ENCODE peak calls at places on chromosomes 16 and 17, in eight cellular contexts. One of them, this sample, is unnamed.
A peak's percentile ranks its signal among the peaks of the same experiment; 100 is the strongest.

GRCh38 chr17:1727876-1728630 is 3.5 kb downstream of the WDR81 start:
- DNase-seq in ovary: peak; percentile 11
- DNase-seq in DND-41: no peak
- DNase-seq in GM12878: no peak
- DNase-seq in prostate gland: no peak
- DNase-seq in right lobe of liver: no peak
- DNase-seq in tibial artery: no peak
- DNase-seq in ascending aorta: no peak
- DNase-seq in this sample: no peak

GRCh38 chr16:51535591-51535990 is 384.5 kb upstream of the SALL1 start:
- DNase-seq in GM12878: no peak
- DNase-seq in ovary: no peak
- DNase-seq in DND-41: no peak
- DNase-seq in right lobe of liver: no peak
- DNase-seq in prostate gland: no peak
- DNase-seq in tibial artery: no peak
- DNase-seq in ascending aorta: no peak
- DNase-seq in this sample: no peak

GRCh38 chr17:63429766-63430165 is 16.3 kb downstream of the CYB561 start:
- DNase-seq in ascending aorta: no peak
- DNase-seq in ovary: no peak
- DNase-seq in GM12878: no peak
- DNase-seq in prostate gland: no peak
- DNase-seq in DND-41: no peak
- DNase-seq in right lobe of liver: no peak
- DNase-seq in tibial artery: peak; percentile 27
- DNase-seq in this sample: no peak

GRCh38 chr17:32558328-32558955 is 71.6 kb downstream of the CDK5R1 start:
- DNase-seq in prostate gland: no peak
- DNase-seq in ascending aorta: no peak
- DNase-seq in DND-41: no peak
- DNase-seq in GM12878: peak; percentile 51
- DNase-seq in ovary: no peak
- DNase-seq in right lobe of liver: no peak
- DNase-seq in tibial artery: no peak
- DNase-seq in this sample: no peak

GRCh38 chr17:35930211-35931065 is at the start of gene RDM1:
- DNase-seq in prostate gland: peak; percentile 7
- DNase-seq in ascending aorta: no peak
- DNase-seq in DND-41: peak; percentile 78
- DNase-seq in ovary: no peak
- DNase-seq in tibial artery: peak; percentile 72
- DNase-seq in GM12878: peak; percentile 53
- DNase-seq in right lobe of liver: peak; percentile 73
- DNase-seq in this sample: no peak

GRCh38 chr17:28937044-28937729 is 14.1 kb downstream of the PHF12 start:
- DNase-seq in ascending aorta: no peak
- DNase-seq in GM12878: no peak
- DNase-seq in right lobe of liver: no peak
- DNase-seq in DND-41: no peak
- DNase-seq in ovary: no peak
- DNase-seq in prostate gland: peak; percentile 84
- DNase-seq in tibial artery: no peak
- DNase-seq in this sample: no peak

GRCh38 chr17:79942591-79943353 is 92.9 kb downstream of the TBC1D16 start:
- DNase-seq in ascending aorta: peak; percentile 5
- DNase-seq in DND-41: no peak
- DNase-seq in GM12878: no peak
- DNase-seq in ovary: peak; percentile 76
- DNase-seq in prostate gland: no peak
- DNase-seq in tibial artery: peak; percentile 62
- DNase-seq in right lobe of liver: peak; percentile 50
- DNase-seq in this sample: no peak

GRCh38 chr16:16185095-16185494 is 38.2 kb downstream of the ABCC6 start:
- DNase-seq in ovary: no peak
- DNase-seq in right lobe of liver: no peak
- DNase-seq in ascending aorta: no peak
- DNase-seq in GM12878: no peak
- DNase-seq in prostate gland: no peak
- DNase-seq in DND-41: no peak
- DNase-seq in tibial artery: no peak
- DNase-seq in this sample: no peak

GRCh38 chr17:79005063-79005861 is 4.3 kb downstream of the CANT1 start:
- DNase-seq in GM12878: no peak
- DNase-seq in right lobe of liver: peak; percentile 45
- DNase-seq in prostate gland: peak; percentile 90
- DNase-seq in tibial artery: peak; percentile 53
- DNase-seq in DND-41: peak; percentile 46
- DNase-seq in ascending aorta: no peak
- DNase-seq in ovary: peak; percentile 6
- DNase-seq in this sample: no peak

GRCh38 chr16:85902366-85903155 is 3.6 kb downstream of the IRF8 start:
- DNase-seq in ovary: no peak
- DNase-seq in tibial artery: no peak
- DNase-seq in DND-41: peak; percentile 35
- DNase-seq in GM12878: peak; percentile 92
- DNase-seq in prostate gland: no peak
- DNase-seq in right lobe of liver: no peak
- DNase-seq in ascending aorta: no peak
- DNase-seq in this sample: no peak

GRCh38 chr17:7632492-7632894 is 2.6 kb downstream of the SHBG start:
- DNase-seq in ovary: no peak
- DNase-seq in tibial artery: no peak
- DNase-seq in ascending aorta: no peak
- DNase-seq in prostate gland: no peak
- DNase-seq in GM12878: no peak
- DNase-seq in right lobe of liver: peak; percentile 56
- DNase-seq in DND-41: peak; percentile 36
- DNase-seq in this sample: no peak

GRCh38 chr16:89031715-89032659 is 55.0 kb upstream of the CBFA2T3 start:
- DNase-seq in tibial artery: no peak
- DNase-seq in ascending aorta: peak; percentile 23
- DNase-seq in GM12878: peak; percentile 71
- DNase-seq in right lobe of liver: peak; percentile 63
- DNase-seq in prostate gland: no peak
- DNase-seq in DND-41: peak; percentile 90
- DNase-seq in ovary: no peak
- DNase-seq in this sample: no peak

GRCh38 chr16:87487361-87487924 is 5.4 kb downstream of the ZCCHC14 start:
- DNase-seq in tibial artery: peak; percentile 72
- DNase-seq in DND-41: no peak
- DNase-seq in GM12878: no peak
- DNase-seq in ascending aorta: no peak
- DNase-seq in ovary: peak; percentile 29
- DNase-seq in right lobe of liver: peak; percentile 91
- DNase-seq in prostate gland: no peak
- DNase-seq in this sample: peak; percentile 84

GRCh38 chr16:79360267-79360666 is 240.3 kb downstream of the MAF start:
- DNase-seq in ovary: no peak
- DNase-seq in DND-41: no peak
- DNase-seq in prostate gland: no peak
- DNase-seq in tibial artery: no peak
- DNase-seq in GM12878: no peak
- DNase-seq in ascending aorta: no peak
- DNase-seq in right lobe of liver: no peak
- DNase-seq in this sample: no peak

GRCh38 chr17:29210879-29211278 is 30.7 kb upstream of the MYO18A start:
- DNase-seq in tibial artery: no peak
- DNase-seq in prostate gland: no peak
- DNase-seq in ascending aorta: no peak
- DNase-seq in DND-41: no peak
- DNase-seq in GM12878: no peak
- DNase-seq in ovary: no peak
- DNase-seq in right lobe of liver: no peak
- DNase-seq in this sample: no peak

GRCh38 chr17:60134396-60135159 is 15.2 kb upstream of the CA4 start:
- DNase-seq in prostate gland: no peak
- DNase-seq in GM12878: no peak
- DNase-seq in ascending aorta: no peak
- DNase-seq in DND-41: no peak
- DNase-seq in tibial artery: peak; percentile 55
- DNase-seq in right lobe of liver: peak; percentile 46
- DNase-seq in ovary: no peak
- DNase-seq in this sample: no peak

GRCh38 chr17:69722518-69722917 is 308.0 kb downstream of the MAP2K6 start:
- DNase-seq in GM12878: no peak
- DNase-seq in ovary: no peak
- DNase-seq in ascending aorta: no peak
- DNase-seq in tibial artery: no peak
- DNase-seq in prostate gland: no peak
- DNase-seq in DND-41: no peak
- DNase-seq in right lobe of liver: no peak
- DNase-seq in this sample: no peak

GRCh38 chr17:60229189-60229802 is 79.5 kb downstream of the CA4 start:
- DNase-seq in ascending aorta: no peak
- DNase-seq in prostate gland: no peak
- DNase-seq in DND-41: no peak
- DNase-seq in right lobe of liver: no peak
- DNase-seq in GM12878: no peak
- DNase-seq in tibial artery: no peak
- DNase-seq in ovary: no peak
- DNase-seq in this sample: no peak

GRCh38 chr17:30443721-30444120 is 33.5 kb upstream of the GOSR1 start:
- DNase-seq in ascending aorta: no peak
- DNase-seq in right lobe of liver: no peak
- DNase-seq in GM12878: no peak
- DNase-seq in ovary: no peak
- DNase-seq in tibial artery: no peak
- DNase-seq in prostate gland: no peak
- DNase-seq in DND-41: no peak
- DNase-seq in this sample: no peak

GRCh38 chr16:85211247-85211910 is 99.1 kb upstream of the CIBAR2 start:
- DNase-seq in prostate gland: no peak
- DNase-seq in ascending aorta: no peak
- DNase-seq in tibial artery: no peak
- DNase-seq in right lobe of liver: no peak
- DNase-seq in ovary: peak; percentile 25
- DNase-seq in GM12878: no peak
- DNase-seq in DND-41: no peak
- DNase-seq in this sample: no peak

GRCh38 chr16:59601452-59601851 is 867.3 kb upstream of the GOT2 start:
- DNase-seq in right lobe of liver: no peak
- DNase-seq in DND-41: no peak
- DNase-seq in prostate gland: no peak
- DNase-seq in ovary: no peak
- DNase-seq in tibial artery: no peak
- DNase-seq in ascending aorta: no peak
- DNase-seq in GM12878: no peak
- DNase-seq in this sample: no peak
- H3K9me3 ChIP-seq in right lobe of liver: no peaks in the 10 kb centered on the region
- H3K9me3 ChIP-seq in DND-41: no peaks in the 10 kb centered on the region
- H3K9me3 ChIP-seq in prostate gland: no peaks in the 10 kb centered on the region
- H3K9me3 ChIP-seq in ovary: no peaks in the 10 kb centered on the region
- H3K9me3 ChIP-seq in tibial artery: no peaks in the 10 kb centered on the region
- H3K9me3 ChIP-seq in ascending aorta: no peaks in the 10 kb centered on the region
- H3K9me3 ChIP-seq in GM12878: no peaks in the 10 kb centered on the region
- H3K9me3 ChIP-seq in this sample: no peaks in the 10 kb centered on the region

GRCh38 chr16:57566436-57566835 is 24.0 kb downstream of the ADGRG5 start:
- DNase-seq in tibial artery: no peak
- DNase-seq in DND-41: no peak
- DNase-seq in GM12878: no peak
- DNase-seq in ovary: no peak
- DNase-seq in right lobe of liver: no peak
- DNase-seq in ascending aorta: no peak
- DNase-seq in prostate gland: no peak
- DNase-seq in this sample: peak; percentile 34
- H3K4me1 ChIP-seq in tibial artery: no peaks in the 10 kb centered on the region
- H3K4me1 ChIP-seq in DND-41: no peaks in the 10 kb centered on the region
- H3K4me1 ChIP-seq in GM12878: no peaks in the 10 kb centered on the region
- H3K4me1 ChIP-seq in ovary: no peaks in the 10 kb centered on the region
- H3K4me1 ChIP-seq in right lobe of liver: no peaks in the 10 kb centered on the region
- H3K4me1 ChIP-seq in ascending aorta: no peaks in the 10 kb centered on the region
- H3K4me1 ChIP-seq in prostate gland: no peaks in the 10 kb centered on the region
- H3K4me1 ChIP-seq in this sample: no peaks in the 10 kb centered on the region

GRCh38 chr16:81679721-81680430 is 99.2 kb upstream of the PLCG2 start:
- DNase-seq in tibial artery: no peak
- DNase-seq in ovary: no peak
- DNase-seq in right lobe of liver: no peak
- DNase-seq in prostate gland: no peak
- DNase-seq in DND-41: no peak
- DNase-seq in ascending aorta: no peak
- DNase-seq in GM12878: no peak
- DNase-seq in this sample: no peak

GRCh38 chr16:81675662-81676535 is 103.2 kb upstream of the PLCG2 start:
- DNase-seq in ascending aorta: no peak
- DNase-seq in prostate gland: no peak
- DNase-seq in right lobe of liver: no peak
- DNase-seq in ovary: peak; percentile 48
- DNase-seq in DND-41: no peak
- DNase-seq in GM12878: no peak
- DNase-seq in tibial artery: no peak
- DNase-seq in this sample: no peak

GRCh38 chr16:81677375-81677737 is 101.7 kb upstream of the PLCG2 start:
- DNase-seq in tibial artery: no peak
- DNase-seq in GM12878: no peak
- DNase-seq in prostate gland: no peak
- DNase-seq in ovary: no peak
- DNase-seq in right lobe of liver: no peak
- DNase-seq in DND-41: no peak
- DNase-seq in ascending aorta: no peak
- DNase-seq in this sample: no peak

GRCh38 chr16:81678326-81679095 is 100.6 kb upstream of the PLCG2 start:
- DNase-seq in right lobe of liver: no peak
- DNase-seq in ascending aorta: no peak
- DNase-seq in DND-41: no peak
- DNase-seq in ovary: peak; percentile 33
- DNase-seq in GM12878: no peak
- DNase-seq in prostate gland: no peak
- DNase-seq in tibial artery: no peak
- DNase-seq in this sample: no peak

GRCh38 chr16:81676571-81677374 is 102.3 kb upstream of the PLCG2 start:
- DNase-seq in prostate gland: no peak
- DNase-seq in ascending aorta: no peak
- DNase-seq in GM12878: no peak
- DNase-seq in ovary: no peak
- DNase-seq in right lobe of liver: no peak
- DNase-seq in tibial artery: no peak
- DNase-seq in DND-41: no peak
- DNase-seq in this sample: no peak
- TF ChIP-seq CTCF in prostate gland: no peak
- TF ChIP-seq CTCF in ascending aorta: no peak
- TF ChIP-seq CTCF in GM12878: no peak
- TF ChIP-seq CTCF in ovary: no peak
- TF ChIP-seq CTCF in right lobe of liver: no peak
- TF ChIP-seq CTCF in tibial artery: no peak
- TF ChIP-seq CTCF in DND-41: no peak
- TF ChIP-seq CTCF in this sample: no peak

DNA sequence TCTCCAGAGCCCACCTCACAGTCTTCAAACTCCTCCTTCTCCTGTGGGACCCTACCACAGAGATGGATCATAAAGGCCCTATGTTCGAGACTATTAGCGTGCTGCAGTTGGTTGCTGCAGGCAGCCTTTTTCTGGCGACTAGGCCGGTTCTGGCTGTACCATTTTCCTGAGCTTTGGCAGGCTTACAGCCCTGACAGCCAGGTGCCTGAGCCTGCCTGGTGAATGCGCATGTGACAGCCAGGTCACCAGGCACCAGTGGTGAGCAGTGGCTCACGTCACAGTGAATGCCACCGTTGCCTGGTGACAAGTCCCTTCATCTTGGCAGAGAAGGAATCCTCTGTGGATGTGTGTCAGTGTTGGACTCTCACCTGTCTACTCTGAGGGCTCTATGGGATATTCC is 978.8 kb downstream of the KCNJ18 start:
- DNase-seq in ascending aorta: no peak
- DNase-seq in GM12878: no peak
- DNase-seq in tibial artery: no peak
- DNase-seq in ovary: no peak
- DNase-seq in right lobe of liver: peak; percentile 21
- DNase-seq in DND-41: no peak
- DNase-seq in prostate gland: no peak
- DNase-seq in this sample: no peak
- H3K9me3 ChIP-seq in ascending aorta: no peaks in the 10 kb centered on the region
- H3K9me3 ChIP-seq in GM12878: no peaks in the 10 kb centered on the region
- H3K9me3 ChIP-seq in tibial artery: no peaks in the 10 kb centered on the region
- H3K9me3 ChIP-seq in ovary: no peaks in the 10 kb centered on the region
- H3K9me3 ChIP-seq in right lobe of liver: no peaks in the 10 kb centered on the region
- H3K9me3 ChIP-seq in DND-41: no peaks in the 10 kb centered on the region
- H3K9me3 ChIP-seq in prostate gland: no peaks in the 10 kb centered on the region
- H3K9me3 ChIP-seq in this sample: no peaks in the 10 kb centered on the region

This sample was measured in right atrium auricular region.